ENCODE peak calls at places on chromosomes 2 and 18, in seven cellular contexts. Y is activated CD8-positive, alpha-beta T cell treated with anti-CD3 and anti-CD28 coated beads for 36 hours; I is Kasumi-1; U is stimulated activated CD4-positive, alpha-beta T cell treated with anti-CD3 and anti-CD28 coated beads, Interleukin-1b, Interleukin-23, amount 100 ng/mL, for 1 hour; M is activated gamma-delta T cell treated with Interleukin-2 at 50 U/mL for 16 hours; B is NCI-H1436; Z is body of pancreas. T is an unnamed sample.
A peak's percentile ranks its signal among the peaks of the same experiment; 100 is the strongest.

GRCh38 chr2:196191541-196191940 is 20.2 kb upstream of the STK17B start:
- DNase-seq in Y (no peak), I (no peak), U (no peak), M (no peak), B (no peak), Z (no peak), T (no peak)

GRCh38 chr2:199458017-199458805 is 472 bp upstream of the SATB2 start:
- DNase-seq in Y (peak; percentile 39), I (peak; percentile 35), U (no peak), M (no peak), B (peak; percentile 66), Z (no peak), T (peak; percentile 48)

GRCh38 chr2:128412181-128412871 is 93.7 kb upstream of the HS6ST1 start:
- DNase-seq in Y (no peak), I (peak; percentile 33), U (no peak), M (no peak), B (no peak), Z (no peak), T (no peak)

GRCh38 chr2:232527905-232528470 is 2.0 kb downstream of the CHRND start:
- DNase-seq in Y (no peak), I (no peak), U (no peak), M (no peak), B (no peak), Z (no peak), T (no peak)

GRCh38 chr2:142716463-142717242 is 160.8 kb upstream of the KYNU start:
- DNase-seq in Y (no peak), I (no peak), U (no peak), M (no peak), B (no peak), Z (no peak), T (no peak)

GRCh38 chr2:16124881-16125613 is 184.7 kb downstream of the MYCN start:
- DNase-seq in Y (no peak), I (no peak), U (no peak), M (no peak), B (no peak), Z (no peak), T (no peak)

GRCh38 chr2:47083886-47084682 is 71.0 kb downstream of the STPG4 start:
- DNase-seq in Y (no peak), I (peak; percentile 97), U (no peak), M (no peak), B (no peak), Z (peak; percentile 43), T (no peak)

GRCh38 chr2:36516136-36516870 is 81.7 kb downstream of the FEZ2 start:
- DNase-seq in Y (no peak), I (no peak), U (no peak), M (no peak), B (no peak), Z (no peak), T (no peak)

GRCh38 chr2:102418421-102418961 is 4.5 kb upstream of the IL18RAP start:
- DNase-seq in Y (no peak), I (peak; percentile 93), U (no peak), M (no peak), B (no peak), Z (no peak), T (no peak)

GRCh38 chr2:219598308-219599078 is 836 bp downstream of the STK11IP start:
- DNase-seq in Y (no peak), I (no peak), U (no peak), M (no peak), B (no peak), Z (no peak), T (no peak)

GRCh38 chr2:62306751-62307468 is 111.0 kb downstream of the B3GNT2 start:
- DNase-seq in Y (peak; percentile 84), I (no peak), U (no peak), M (peak; percentile 22), B (no peak), Z (peak; percentile 26), T (no peak)

GRCh38 chr18:48073231-48073930 is 142.9 kb upstream of the SMAD2 start:
- DNase-seq in Y (no peak), I (no peak), U (no peak), M (no peak), B (no peak), Z (no peak), T (no peak)

GRCh38 chr2:196440413-196440812 is 199.1 kb upstream of the CCDC150 start:
- DNase-seq in Y (no peak), I (no peak), U (no peak), M (no peak), B (no peak), Z (no peak), T (no peak)

GRCh38 chr2:159600752-159601151 is 15.6 kb downstream of the BAZ2B start:
- DNase-seq in Y (no peak), I (no peak), U (no peak), M (no peak), B (no peak), Z (no peak), T (no peak)

GRCh38 chr2:133063792-133064191 is 393.8 kb upstream of the LYPD1 start:
- DNase-seq in Y (peak; percentile 3), I (peak; percentile 17), U (no peak), M (no peak), B (no peak), Z (no peak), T (no peak)

GRCh38 chr2:6506311-6507258 is 359.1 kb downstream of the CMPK2 start:
- DNase-seq in Y (no peak), I (no peak), U (no peak), M (no peak), B (no peak), Z (no peak), T (no peak)

GRCh38 chr18:14978191-14978590 is 230.2 kb downstream of the ANKRD30B start:
- DNase-seq in Y (no peak), I (no peak), U (no peak), M (no peak), B (no peak), Z (no peak), T (no peak)

GRCh38 chr2:168804214-168804613 is 1.8 kb downstream of the NOSTRIN start:
- DNase-seq in Y (no peak), I (no peak), U (no peak), M (no peak), B (no peak), Z (peak; percentile 56), T (no peak)

GRCh38 chr2:127893494-127893893 is 7.7 kb upstream of the AMMECR1L start:
- DNase-seq in Y (no peak), I (no peak), U (no peak), M (no peak), B (no peak), Z (no peak), T (no peak)

GRCh38 chr2:172931923-172932520 is 143.6 kb upstream of the MAP3K20 start:
- DNase-seq in Y (peak; percentile 86), I (peak; percentile 92), U (peak; percentile 14), M (peak; percentile 62), B (peak; percentile 65), Z (peak; percentile 76), T (peak; percentile 4)

GRCh38 chr18:69838620-69839411 is 108.9 kb downstream of the CD226 start:
- DNase-seq in Y (peak; percentile 27), I (no peak), U (no peak), M (no peak), B (no peak), Z (no peak), T (no peak)

GRCh38 chr2:57181315-57182038 is 865.1 kb upstream of the VRK2 start:
- DNase-seq in Y (no peak), I (no peak), U (no peak), M (no peak), B (no peak), Z (no peak), T (no peak)

GRCh38 chr2:195498176-195498575 is 158.8 kb upstream of the SLC39A10 start:
- DNase-seq in Y (peak; percentile 76), I (peak; percentile 77), U (peak; percentile 29), M (peak; percentile 65), B (no peak), Z (peak; percentile 59), T (no peak)

GRCh38 chr2:46564811-46565241 is 85.5 kb downstream of the TMEM247 start:
- DNase-seq in Y (no peak), I (no peak), U (no peak), M (no peak), B (peak; percentile 8), Z (no peak), T (no peak)

GRCh38 chr2:50535971-50536759 is 495.8 kb downstream of the NRXN1 start:
- DNase-seq in Y (no peak), I (peak; percentile 79), U (no peak), M (no peak), B (peak; percentile 54), Z (no peak), T (no peak)

GRCh38 chr2:163626208-163626607 is 109.6 kb downstream of the FIGN start:
- DNase-seq in Y (no peak), I (no peak), U (no peak), M (no peak), B (no peak), Z (no peak), T (no peak)

GRCh38 chr2:23496456-23496855 is 111.5 kb downstream of the KLHL29 start:
- DNase-seq in Y (no peak), I (no peak), U (no peak), M (no peak), B (no peak), Z (no peak), T (no peak)

GRCh38 chr18:49656098-49656591 is 94.3 kb downstream of the LIPG start:
- DNase-seq in Y (peak; percentile 6), I (no peak), U (no peak), M (no peak), B (no peak), Z (no peak), T (no peak)